ENCODE peak calls at places on chromosomes 16 and 17, in nine cellular contexts. E is heart left ventricle; H is CD8-positive, alpha-beta memory T cell; G is Peyer's patch; K is psoas muscle; Z is small intestine; O is neuronal stem cell; C is stomach; N is CD4-positive, alpha-beta memory T cell. X is an unnamed sample. For H3K36me3, the result is how much of the 10 kb centered on the place peaks cover.

GRCh38 chr16:49085689-49086088 is 195.9 kb downstream of the CBLN1 start:
- DNase-seq in E (no peak), H (no peak), G (no peak), K (no peak), Z (no peak), O (no peak), C (no peak), N (no peak), X (no peak)

GRCh38 chr16:4376126-4376819 is 4.6 kb downstream of the VASN start:
- DNase-seq in E (peak), H (no peak), G (no peak), K (peak), Z (no peak), O (no peak), C (peak), N (no peak), X (no peak)

GRCh38 chr17:20205609-20206008 is 196.4 kb downstream of the SPECC1 start:
- DNase-seq in E (no peak), H (no peak), G (no peak), K (no peak), Z (no peak), O (no peak), C (no peak), N (no peak), X (no peak)

GRCh38 chr16:66930189-66930588 is 4.0 kb downstream of the CIAO2B start:
- DNase-seq in E (no peak), H (no peak), G (no peak), K (peak), Z (peak), O (no peak), C (peak), N (no peak), X (no peak)

GRCh38 chr17:44442806-44443205 is 53.4 kb upstream of the ITGA2B start:
- DNase-seq in E (no peak), H (no peak), G (no peak), K (no peak), Z (no peak), O (no peak), C (no peak), N (no peak), X (no peak)

GRCh38 chr16:72836985-72837384 is 210.9 kb downstream of the ZFHX3 start:
- DNase-seq in E (no peak), H (no peak), G (no peak), K (no peak), Z (no peak), O (no peak), C (no peak), N (no peak), X (no peak)

GRCh38 chr17:78924481-78925151 is 571 bp downstream of the TIMP2 start:
- DNase-seq in E (peak), H (no peak), G (no peak), K (peak), Z (no peak), O (no peak), C (no peak), N (no peak), X (no peak)

GRCh38 chr17:30290696-30291570 is 811 bp downstream of the BLMH start:
- DNase-seq in E (peak), H (peak), G (peak), K (peak), Z (peak), O (peak), C (peak), N (peak), X (peak)

GRCh38 chr16:17369441-17369951 is 101.3 kb downstream of the XYLT1 start:
- DNase-seq in E (peak), H (peak), G (peak), K (peak), Z (peak), O (no peak), C (peak), N (peak), X (peak)

GRCh38 chr16:86984975-86985655 is 332.1 kb downstream of the C16orf95 start:
- DNase-seq in E (peak), H (no peak), G (no peak), K (no peak), Z (no peak), O (no peak), C (no peak), N (no peak), X (no peak)

GRCh38 chr17:18381953-18382245 is 4.3 kb downstream of the EVPLL start:
- DNase-seq in E (no peak), H (no peak), G (no peak), K (peak), Z (no peak), O (no peak), C (no peak), N (no peak), X (no peak)

GRCh38 chr17:6187836-6188235 is 117.7 kb downstream of the WSCD1 start:
- DNase-seq in E (no peak), H (no peak), G (no peak), K (no peak), Z (no peak), O (no peak), C (no peak), N (no peak), X (no peak)

GRCh38 chr17:53092072-53092471 is 730.7 kb upstream of the KIF2B start:
- DNase-seq in E (no peak), H (no peak), G (no peak), K (no peak), Z (no peak), O (no peak), C (no peak), N (no peak), X (no peak)

GRCh38 chr17:50805486-50805885 is 29.9 kb upstream of the WFIKKN2 start:
- DNase-seq in E (no peak), H (no peak), G (no peak), K (no peak), Z (no peak), O (no peak), C (no peak), N (no peak), X (no peak)

GRCh38 chr17:17693253-17693954 is 12.1 kb downstream of the RAI1 start:
- DNase-seq in E (peak), H (no peak), G (no peak), K (peak), Z (peak), O (no peak), C (peak), N (no peak), X (no peak)

GRCh38 chr16:28172331-28172730 is 39.4 kb downstream of the XPO6 start:
- DNase-seq in E (no peak), H (no peak), G (no peak), K (no peak), Z (no peak), O (no peak), C (no peak), N (no peak), X (no peak)

GRCh38 chr17:57084361-57084801 is 665 bp upstream of the AKAP1 start:
- DNase-seq in E (no peak), H (peak), G (no peak), K (no peak), Z (no peak), O (no peak), C (no peak), N (peak), X (no peak)

GRCh38 chr17:8458128-8458527 is 22.4 kb downstream of the NDEL1 start:
- DNase-seq in E (no peak), H (no peak), G (no peak), K (no peak), Z (no peak), O (no peak), C (no peak), N (no peak), X (no peak)
- H3K36me3 ChIP-seq in E (half or more), H (half or more), G (under half), K (under half), Z (under half), O (half or more), C (half or more), N (half or more), X (half or more)

GRCh38 chr16:88591577-88592021 is 21.4 kb downstream of the ZC3H18 start:
- DNase-seq in E (peak), H (no peak), G (peak), K (peak), Z (no peak), O (no peak), C (no peak), N (no peak), X (no peak)
- H3K36me3 ChIP-seq in E (under half), H (under half), G (under half), K (under half), Z (under half), O (half or more), C (under half), N (under half), X (under half)

GRCh38 chr16:84608281-84608680 is 9.6 kb downstream of the COTL1 start:
- DNase-seq in E (no peak), H (peak), G (peak), K (no peak), Z (peak), O (no peak), C (no peak), N (peak), X (no peak)
- H3K36me3 ChIP-seq in E (under half), H (under half), G (under half), K (under half), Z (under half), O (half or more), C (under half), N (under half), X (under half)

GRCh38 chr17:60066576-60066975 is 12.1 kb downstream of the HEATR6 start:
- DNase-seq in E (no peak), H (no peak), G (no peak), K (no peak), Z (no peak), O (no peak), C (no peak), N (no peak), X (no peak)

GRCh38 chr17:60065136-60065535 is 13.6 kb downstream of the HEATR6 start:
- DNase-seq in E (no peak), H (no peak), G (no peak), K (no peak), Z (no peak), O (no peak), C (no peak), N (no peak), X (no peak)

GRCh38 chr17:60067871-60068270 is 10.8 kb downstream of the HEATR6 start:
- DNase-seq in E (no peak), H (no peak), G (no peak), K (no peak), Z (no peak), O (no peak), C (no peak), N (no peak), X (no peak)

GRCh38 chr17:60060474-60060873 is 18.2 kb downstream of the HEATR6 start:
- DNase-seq in E (no peak), H (no peak), G (no peak), K (no peak), Z (no peak), O (no peak), C (no peak), N (no peak), X (no peak)

DNA sequence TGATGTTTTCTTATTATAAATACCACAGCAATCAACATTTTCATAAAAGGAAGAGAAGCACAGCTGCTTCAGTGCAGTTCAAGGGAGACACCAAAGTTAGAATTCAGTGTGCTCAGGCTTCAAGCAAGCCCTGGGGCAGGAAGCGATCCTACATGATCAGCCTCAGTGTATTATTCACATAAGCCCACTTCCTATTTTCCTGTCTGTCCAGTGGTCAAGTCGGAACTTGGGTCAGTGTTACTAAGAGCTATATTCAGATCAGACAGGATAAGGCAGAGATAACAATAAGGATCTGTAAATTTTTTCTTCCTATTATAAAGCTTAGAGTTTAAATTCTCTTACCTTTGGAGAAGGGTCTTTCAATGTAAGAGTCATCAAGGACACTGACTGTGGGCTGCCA is 12.9 kb downstream of the HEATR6 start:
- DNase-seq in E (no peak), H (no peak), G (no peak), K (no peak), Z (no peak), O (no peak), C (no peak), N (no peak), X (no peak)
- H3K36me3 ChIP-seq in E (half or more), H (under half), G (under half), K (under half), Z (under half), O (half or more), C (under half), N (under half), X (under half)

GRCh38 chr17:49000943-49001342 is 3.8 kb downstream of the IGF2BP1 start:
- DNase-seq in E (no peak), H (no peak), G (no peak), K (no peak), Z (no peak), O (no peak), C (no peak), N (no peak), X (no peak)
- H3K36me3 ChIP-seq in E (under half), H (under half), G (under half), K (under half), Z (under half), O (half or more), C (under half), N (under half), X (under half)

X was measured in CD8-positive, alpha-beta T cell.